ENCODE peak calls at places on chromosomes 11 and 22, in ten cellular contexts. E is iPS DF 6.9; Z is cardiac muscle cell; K is endothelial cell of umbilical vein; S is stimulated activated CD4-positive, alpha-beta T cell treated with anti-CD3 and anti-CD28 coated beads, Interleukin-12 subunit alpha, Interleukin-12 subunit beta, amount 100 ng/mL, for 24 hours; I is ELR; L is AG08396; W is HFFc6; M is COR-L47; A is AG09309. N is an unnamed sample.

GRCh38 chr11:115522302-115522701 is 18.1 kb upstream of the CADM1 start:
- DNase-seq in I (no peak), W (no peak), E (no peak), K (no peak), M (no peak), S (no peak), A (no peak), L (no peak), Z (no peak), N (no peak)

GRCh38 chr11:47270331-47271271 is 668 bp downstream of the MADD start:
- DNase-seq in S (no peak), M (no peak), K (peak), W (peak), A (no peak), Z (peak), E (no peak), L (peak), I (peak), N (no peak)

GRCh38 chr11:68150029-68150428 is 28.8 kb upstream of the CHKA start:
- DNase-seq in E (no peak), I (peak), Z (no peak), M (no peak), S (no peak), K (peak), A (no peak), W (no peak), L (no peak), N (no peak)

GRCh38 chr22:44567846-44568493 is 69.9 kb upstream of the RTL6 start:
- DNase-seq in I (peak), Z (peak), M (peak), A (no peak), W (peak), S (peak), L (no peak), K (peak), E (no peak), N (no peak)

GRCh38 chr11:114290503-114291239 is 5.5 kb upstream of the NNMT start:
- DNase-seq in Z (no peak), K (peak), E (no peak), L (no peak), S (no peak), A (no peak), I (peak), W (no peak), M (no peak), N (no peak)

GRCh38 chr11:124170801-124171586 is 12.2 kb upstream of the OR10D3 start:
- DNase-seq in E (no peak), M (no peak), Z (no peak), A (no peak), S (no peak), K (no peak), L (no peak), I (no peak), W (no peak), N (no peak)

GRCh38 chr11:3205261-3206127 is 13.1 kb downstream of the MRGPRG start:
- DNase-seq in M (no peak), W (no peak), E (no peak), A (no peak), Z (no peak), L (no peak), S (no peak), I (no peak), K (no peak), N (no peak)

GRCh38 chr11:105929381-105929955 is 92.6 kb downstream of the MSANTD4 start:
- DNase-seq in M (no peak), E (no peak), S (no peak), L (no peak), K (no peak), Z (no peak), I (peak), A (no peak), W (no peak), N (no peak)

GRCh38 chr11:113957016-113957415 is 17.9 kb upstream of the HTR3A start:
- DNase-seq in A (no peak), K (no peak), E (no peak), M (no peak), S (no peak), W (no peak), Z (no peak), I (no peak), L (no peak), N (no peak)

GRCh38 chr22:46707827-46708570 is 30.1 kb downstream of the CERK start:
- DNase-seq in Z (no peak), E (no peak), I (no peak), A (no peak), K (no peak), L (no peak), W (no peak), S (no peak), M (no peak), N (no peak)

GRCh38 chr11:31636983-31637382 is 127.4 kb downstream of the ELP4 start:
- DNase-seq in A (no peak), M (no peak), E (no peak), W (no peak), Z (no peak), I (no peak), L (no peak), S (no peak), K (no peak), N (no peak)

GRCh38 chr11:73141309-73142127 is 600 bp downstream of the FCHSD2 start:
- DNase-seq in Z (peak), K (peak), S (peak), W (peak), I (peak), E (no peak), A (no peak), L (peak), M (peak), N (peak)

GRCh38 chr22:41048791-41049717 is 43.3 kb upstream of the EP300 start:
- DNase-seq in I (peak), E (no peak), Z (peak), S (no peak), L (peak), M (no peak), K (peak), A (peak), W (peak), N (peak)